ENCODE peak calls at places on chromosomes 12 and 14, in eight cellular contexts. L, F, N, W, E, J, Z and I are unnamed samples.

GRCh38 chr14:63578300-63578699 is 35.1 kb upstream of the PPP2R5E start:
- DNase-seq in F (no peak), N (peak), W (peak), E (peak), J (no peak), L (no peak), Z (no peak), I (peak)

GRCh38 chr14:101600891-101601602 is 39.8 kb downstream of the DIO3 start:
- DNase-seq in L (no peak), W (no peak), J (no peak), Z (no peak), N (no peak), F (no peak), E (no peak), I (no peak)

GRCh38 chr12:49972641-49973360 is at the start of gene AQP6:
- DNase-seq in W (no peak), F (no peak), E (no peak), Z (no peak), L (no peak), J (no peak), N (no peak), I (no peak)

GRCh38 chr12:45973526-45973925 is 16.8 kb downstream of the SCAF11 start:
- DNase-seq in F (no peak), W (no peak), J (no peak), N (peak), Z (no peak), E (no peak), L (no peak), I (no peak)

GRCh38 chr12:57815177-57816000 is 3.1 kb downstream of the AVIL start:
- DNase-seq in L (no peak), N (no peak), Z (no peak), W (no peak), F (no peak), J (no peak), E (no peak), I (peak)

GRCh38 chr12:115623764-115624334 is 653.6 kb downstream of the MED13L start:
- DNase-seq in N (no peak), E (no peak), F (no peak), Z (no peak), J (no peak), L (no peak), W (no peak), I (no peak)

GRCh38 chr12:54040148-54040494 is 7.3 kb downstream of the HOXC5 start:
- DNase-seq in F (peak), E (no peak), N (peak), L (no peak), W (no peak), J (no peak), Z (no peak), I (no peak)

GRCh38 chr14:88683119-88683518 is 109.6 kb downstream of the EML5 start:
- DNase-seq in E (no peak), N (no peak), Z (no peak), J (no peak), W (no peak), F (no peak), L (no peak), I (no peak)

GRCh38 chr14:88189040-88189839 is 133.8 kb downstream of the KCNK10 start:
- DNase-seq in L (peak), N (peak), W (peak), J (peak), E (peak), Z (peak), F (peak), I (peak)

GRCh38 chr14:50657753-50658152 is 10.4 kb downstream of the SAV1 start:
- DNase-seq in W (no peak), J (no peak), L (no peak), E (no peak), F (no peak), N (no peak), Z (no peak), I (no peak)

GRCh38 chr14:103892247-103892646 is 36.0 kb upstream of the TDRD9 start:
- DNase-seq in Z (no peak), W (no peak), L (no peak), N (no peak), F (no peak), J (no peak), E (no peak), I (no peak)

GRCh38 chr14:52703225-52703624 is 3.8 kb upstream of the PSMC6 start:
- DNase-seq in L (no peak), J (no peak), Z (no peak), E (peak), F (peak), W (peak), N (peak), I (peak)

GRCh38 chr12:96077081-96077480 is 41.7 kb upstream of the LTA4H start:
- DNase-seq in Z (no peak), L (no peak), J (no peak), N (no peak), W (no peak), F (no peak), E (no peak), I (no peak)

GRCh38 chr14:64718762-64719161 is 14.5 kb downstream of the PLEKHG3 start:
- DNase-seq in W (no peak), J (no peak), L (no peak), Z (no peak), F (no peak), E (no peak), N (no peak), I (no peak)

GRCh38 chr12:21566223-21566906 is 38.3 kb downstream of the GYS2 start:
- DNase-seq in N (peak), J (no peak), E (no peak), Z (no peak), L (no peak), W (no peak), F (no peak), I (no peak)

GRCh38 chr12:5678186-5678585 is 246.3 kb downstream of the NTF3 start:
- DNase-seq in E (no peak), N (no peak), F (no peak), L (no peak), W (no peak), J (no peak), Z (no peak), I (no peak)

GRCh38 chr14:57487771-57488170 is 5.9 kb downstream of the CCDC198 start:
- DNase-seq in F (no peak), Z (no peak), J (no peak), E (no peak), L (no peak), N (peak), W (peak), I (no peak)

GRCh38 chr14:65704412-65704811 is 291.9 kb downstream of the FUT8 start:
- DNase-seq in L (no peak), N (peak), E (no peak), J (no peak), W (no peak), Z (no peak), F (no peak), I (no peak)

GRCh38 chr14:54278665-54279295 is 118.0 kb upstream of the CDKN3 start:
- DNase-seq in F (peak), Z (no peak), W (no peak), J (no peak), N (no peak), E (no peak), L (no peak), I (peak)

GRCh38 chr14:26860111-26860510 is 262.3 kb upstream of the NOVA1 start:
- DNase-seq in E (no peak), L (no peak), F (no peak), Z (no peak), J (no peak), N (no peak), W (no peak), I (no peak)

GRCh38 chr12:91877022-91877421 is 268.6 kb downstream of the BTG1 start:
- DNase-seq in N (peak), E (no peak), J (no peak), Z (no peak), W (peak), F (no peak), L (no peak), I (peak)

GRCh38 chr14:101626331-101626730 is 65.0 kb downstream of the DIO3 start:
- DNase-seq in F (no peak), N (no peak), E (no peak), L (no peak), W (no peak), J (no peak), Z (no peak), I (no peak)

GRCh38 chr14:100664234-100664633 is 62.5 kb upstream of the DLK1 start:
- DNase-seq in N (no peak), J (no peak), W (no peak), L (no peak), Z (no peak), E (no peak), F (no peak), I (no peak)

GRCh38 chr14:46259536-46259935 is 392.0 kb downstream of the RPL10L start:
- DNase-seq in Z (no peak), E (no peak), W (no peak), J (no peak), F (peak), N (no peak), L (no peak), I (no peak)
- TF ChIP-seq CTCF in Z (no peak), E (no peak), W (no peak), J (no peak), F (no peak), N (no peak), L (no peak), I (no peak)

DNA sequence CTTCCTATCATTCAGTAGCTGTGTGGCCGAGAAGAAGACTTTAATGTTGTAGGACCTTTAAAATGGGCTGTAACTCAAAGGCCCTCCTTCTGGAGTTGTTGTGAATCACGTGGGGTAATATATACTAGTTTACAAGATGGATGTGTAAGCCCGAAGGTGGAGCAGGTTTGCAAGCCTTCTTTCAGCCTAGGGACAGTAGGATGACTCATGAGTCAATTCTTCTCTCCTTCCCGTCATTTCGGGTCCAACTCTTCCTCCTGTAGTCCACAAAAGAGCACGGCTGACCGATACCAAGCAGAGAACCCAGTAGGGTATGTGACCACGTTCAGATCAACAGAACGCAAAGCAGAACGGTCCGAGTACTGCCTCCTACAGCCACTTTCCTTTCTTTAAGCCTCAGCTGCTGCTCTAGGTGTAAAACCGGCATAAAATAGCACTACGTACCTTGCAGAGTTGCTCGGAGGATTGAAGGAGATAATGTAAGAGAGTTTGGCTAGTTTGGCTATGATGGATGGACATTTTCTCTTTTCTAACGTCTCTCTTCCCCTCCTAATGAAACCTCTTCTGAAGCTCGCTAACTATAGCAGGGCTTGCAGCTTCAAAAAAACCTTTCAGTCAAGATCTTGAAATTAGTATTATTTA is 1.3 kb upstream of the RASSF3 start:
- DNase-seq in L (no peak), N (peak), W (peak), J (no peak), Z (peak), E (peak), F (peak), I (peak)
- TF ChIP-seq CTCF in L (no peak), N (peak), W (peak), J (no peak), Z (no peak), E (peak), F (no peak), I (peak)

DNA sequence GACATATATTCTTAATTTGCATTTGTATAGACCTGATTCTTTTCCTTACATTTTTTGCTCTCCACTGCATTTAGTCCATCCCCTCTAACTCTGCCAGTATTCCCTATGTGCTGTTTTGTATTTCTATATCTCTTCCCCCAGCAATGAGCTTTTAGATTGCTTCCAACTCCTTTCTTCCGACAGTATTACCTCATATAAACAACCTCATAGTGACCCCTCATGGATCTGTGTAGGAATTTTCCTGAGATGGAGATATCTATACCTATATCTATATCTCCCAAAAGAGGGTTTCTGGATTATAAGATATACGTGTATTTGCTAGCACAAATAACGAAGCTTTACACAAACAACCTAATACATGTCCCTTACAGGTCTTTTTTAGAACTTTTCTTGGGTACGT is 161.9 kb downstream of the CRADD start:
- DNase-seq in L (no peak), Z (no peak), N (no peak), F (peak), J (no peak), W (no peak), E (peak), I (no peak)
- TF ChIP-seq CTCF in L (no peak), Z (no peak), N (no peak), F (peak), J (no peak), W (no peak), E (no peak), I (no peak)

DNA sequence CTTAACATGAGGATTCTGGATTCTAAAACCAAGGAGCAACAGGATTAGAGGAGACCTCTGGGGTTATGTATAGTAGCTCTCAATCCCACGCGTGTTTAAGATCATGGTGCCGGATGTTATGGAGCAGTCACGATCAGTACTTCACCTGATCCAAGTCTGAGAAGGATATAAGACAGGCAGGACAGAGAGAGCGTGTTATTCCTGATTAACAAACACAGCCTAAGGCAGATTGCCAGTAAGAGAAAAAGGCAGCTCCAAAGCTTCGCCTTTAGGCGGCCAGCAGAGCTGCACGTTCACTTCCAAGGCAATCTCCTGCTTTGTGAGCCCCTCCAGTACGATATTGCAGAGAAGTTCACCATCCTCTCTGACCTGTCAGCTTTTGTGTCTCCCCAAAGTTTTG is 5.5 kb downstream of the SETD3 start:
- DNase-seq in J (no peak), N (peak), F (no peak), W (no peak), L (no peak), E (no peak), Z (no peak), I (peak)
- TF ChIP-seq CTCF in J (no peak), N (peak), F (no peak), W (no peak), L (no peak), E (no peak), Z (no peak), I (peak)

DNA sequence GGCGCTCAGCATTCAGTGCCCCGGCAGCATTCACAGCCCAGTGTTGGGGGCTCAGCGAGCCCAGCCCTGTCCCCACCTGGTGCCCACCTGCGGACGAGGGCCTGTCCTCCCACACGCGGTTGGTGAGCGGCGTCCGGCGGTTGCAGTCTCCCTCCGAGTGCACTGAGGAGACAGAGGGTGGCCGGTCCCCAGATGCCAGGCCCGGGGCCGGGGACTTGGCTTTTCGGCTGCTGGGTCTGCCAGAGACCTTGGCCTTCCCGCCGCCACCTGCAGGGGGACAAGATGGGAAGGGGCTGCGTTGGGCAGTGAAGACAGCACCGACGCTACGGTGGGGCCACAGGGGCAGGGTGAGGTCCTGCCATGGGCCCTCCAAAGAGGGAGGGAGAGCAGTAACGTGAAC is 31.2 kb downstream of the RFLNA start:
- DNase-seq in W (no peak), F (no peak), Z (no peak), E (no peak), L (no peak), J (no peak), N (no peak), I (no peak)
- TF ChIP-seq CTCF in W (no peak), F (no peak), Z (peak), E (no peak), L (no peak), J (no peak), N (no peak), I (no peak)

GRCh38 chr12:100827901-100828520 is 33.4 kb downstream of the ANO4 start:
- DNase-seq in Z (peak), F (peak), N (peak), J (peak), W (peak), E (peak), L (no peak), I (peak)
- TF ChIP-seq CTCF in Z (peak), F (peak), N (peak), J (peak), W (peak), E (peak), L (no peak), I (peak)